ENCODE peak calls at places on chromosomes 5 and 9, in five cellular contexts. G is endothelial cell of umbilical vein, A is HFF-Myc, T is IMR-90, F is HCT116. S is an unnamed sample.

GRCh38 chr5:32217886-32218396 is 43.8 kb upstream of the GOLPH3 start:
- DNase-seq in T (no peak), G (no peak), A (no peak), F (no peak), S (no peak)

GRCh38 chr9:18477121-18477705 is 3.3 kb downstream of the ADAMTSL1 start:
- DNase-seq in A (no peak), F (no peak), G (no peak), T (no peak), S (no peak)

GRCh38 chr9:16794871-16795639 is 75.4 kb downstream of the BNC2 start:
- DNase-seq in G (peak; percentile 45), T (peak; percentile 83), F (no peak), A (peak; percentile 81), S (no peak)

GRCh38 chr5:139671096-139671841 is 23.1 kb downstream of the CXXC5 start:
- DNase-seq in T (no peak), G (no peak), F (no peak), A (no peak), S (no peak)

GRCh38 chr5:38847549-38848341 is 1.9 kb downstream of the OSMR start:
- DNase-seq in G (no peak), T (peak; percentile 32), A (no peak), F (no peak), S (no peak)

GRCh38 chr9:99474186-99474585 is 252.1 kb downstream of the SEC61B start:
- DNase-seq in G (no peak), T (no peak), F (no peak), A (no peak), S (no peak)

GRCh38 chr5:30414078-30414477 is 779.4 kb upstream of the CDH6 start:
- DNase-seq in T (no peak), A (no peak), F (no peak), G (no peak), S (no peak)

GRCh38 chr5:179296150-179296821 is 49.0 kb downstream of the ADAMTS2 start:
- DNase-seq in G (no peak), A (no peak), T (no peak), F (no peak), S (no peak)

GRCh38 chr9:125897481-125897880 is 150.3 kb downstream of the PBX3 start:
- DNase-seq in A (no peak), F (no peak), G (no peak), T (no peak), S (no peak)

GRCh38 chr5:95035891-95036675 is 248.8 kb downstream of the MCTP1 start:
- DNase-seq in A (no peak), G (no peak), F (no peak), T (no peak), S (no peak)

GRCh38 chr9:34710023-34710422 is at the start of gene CCL21:
- DNase-seq in T (no peak), G (peak; percentile 61), A (no peak), F (no peak), S (no peak)

GRCh38 chr5:60961685-60962084 is 16.7 kb downstream of the NDUFAF2 start:
- DNase-seq in A (no peak), F (no peak), T (peak; percentile 61), G (no peak), S (no peak)

GRCh38 chr5:24042688-24043087 is 535.3 kb downstream of the PRDM9 start:
- DNase-seq in G (no peak), F (no peak), A (no peak), T (no peak), S (no peak)

GRCh38 chr9:80074439-80074838 is 502.7 kb downstream of the TLE4 start:
- DNase-seq in F (no peak), G (peak; percentile 19), A (no peak), T (no peak), S (no peak)

GRCh38 chr5:89435347-89435746 is 552.4 kb upstream of the MEF2C start:
- DNase-seq in G (no peak), F (no peak), A (no peak), T (no peak), S (no peak)

GRCh38 chr9:89179535-89179919 is 909 bp upstream of the SHC3 start:
- DNase-seq in T (peak; percentile 68), F (no peak), A (no peak), G (no peak), S (no peak)

GRCh38 chr9:123769723-123770122 is 160.2 kb downstream of the DENND1A start:
- DNase-seq in G (no peak), T (no peak), F (no peak), A (no peak), S (no peak)

GRCh38 chr9:117706421-117707150 is 2.4 kb downstream of the TLR4 start:
- DNase-seq in A (no peak), G (peak; percentile 76), F (no peak), T (no peak), S (peak; percentile 19)

GRCh38 chr9:117705386-117705785 is 1.2 kb downstream of the TLR4 start:
- DNase-seq in T (no peak), G (peak; percentile 59), F (no peak), A (no peak), S (no peak)

GRCh38 chr9:117704597-117704996 is 394 bp downstream of the TLR4 start:
- DNase-seq in T (no peak), F (no peak), A (no peak), G (no peak), S (no peak)

GRCh38 chr9:117709936-117710335 is 5.7 kb downstream of the TLR4 start:
- DNase-seq in F (no peak), T (no peak), A (no peak), G (no peak), S (no peak)

GRCh38 chr9:117707561-117707960 is 3.4 kb downstream of the TLR4 start:
- DNase-seq in G (peak; percentile 35), F (no peak), A (no peak), T (no peak), S (no peak)
- H3K4me3 ChIP-seq in G (peak overlapping the region; percentile 99), F (no peak overlapping the region), A (no peak overlapping the region), T (no peak overlapping the region), S (no peak overlapping the region)

GRCh38 chr5:1514027-1514818 is 9.5 kb downstream of the LPCAT1 start:
- DNase-seq in G (no peak), T (no peak), A (no peak), F (no peak), S (no peak)
- H3K4me3 ChIP-seq in G (no peak overlapping the region), T (no peak overlapping the region), A (no peak overlapping the region), F (no peak overlapping the region), S (no peak overlapping the region)

GRCh38 chr5:76954383-76954763 is 1.5 kb downstream of the CRHBP start:
- DNase-seq in T (no peak), A (no peak), F (no peak), G (no peak), S (no peak)
- H3K4me3 ChIP-seq in T (no peak overlapping the region), A (peak overlapping the region; percentile 44), F (no peak overlapping the region), G (no peak overlapping the region), S (no peak overlapping the region)

GRCh38 chr5:79111960-79112702 is 522 bp downstream of the BHMT start:
- DNase-seq in T (no peak), G (no peak), F (no peak), A (no peak), S (no peak)
- H3K4me3 ChIP-seq in T (no peak overlapping the region), G (no peak overlapping the region), F (no peak overlapping the region), A (no peak overlapping the region), S (peak overlapping the region; percentile 9)

DNA sequence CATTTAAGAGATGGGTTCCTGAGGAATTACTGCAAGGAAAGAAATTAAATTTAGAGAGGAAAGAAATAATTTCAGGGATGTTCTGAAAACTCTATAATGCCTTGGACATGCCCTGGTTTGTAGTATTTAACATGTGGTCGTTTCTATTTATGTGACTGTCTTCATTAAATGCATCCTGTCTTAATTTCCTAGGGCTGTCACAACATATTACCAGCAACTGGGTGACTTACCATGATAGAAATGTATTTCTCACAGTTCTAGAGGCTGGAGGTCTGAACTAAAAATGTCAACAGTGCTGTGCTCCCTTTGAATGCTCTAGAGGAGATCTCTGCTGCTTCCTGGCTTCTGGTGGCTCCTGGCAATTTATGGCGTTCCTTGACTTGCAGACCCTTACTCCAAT is 287.7 kb downstream of the FBXL7 start:
- DNase-seq in T (no peak), F (no peak), G (no peak), A (no peak), S (no peak)
- H3K4me3 ChIP-seq in T (no peak overlapping the region), F (no peak overlapping the region), G (no peak overlapping the region), A (no peak overlapping the region), S (no peak overlapping the region)

GRCh38 chr9:121568101-121568460 is 68.4 kb upstream of the GGTA1 start:
- DNase-seq in G (peak; percentile 58), A (no peak), F (no peak), T (no peak), S (no peak)

GRCh38 chr9:121566401-121567141 is 66.9 kb upstream of the GGTA1 start:
- DNase-seq in T (peak; percentile 79), A (no peak), F (no peak), G (peak; percentile 39), S (no peak)

GRCh38 chr9:121569266-121569648 is 69.6 kb upstream of the GGTA1 start:
- DNase-seq in G (no peak), A (no peak), T (no peak), F (no peak), S (no peak)

GRCh38 chr9:121567142-121568100 is 67.8 kb upstream of the GGTA1 start:
- DNase-seq in G (peak; percentile 46), T (peak; percentile 28), F (no peak), A (no peak), S (no peak)

DNA sequence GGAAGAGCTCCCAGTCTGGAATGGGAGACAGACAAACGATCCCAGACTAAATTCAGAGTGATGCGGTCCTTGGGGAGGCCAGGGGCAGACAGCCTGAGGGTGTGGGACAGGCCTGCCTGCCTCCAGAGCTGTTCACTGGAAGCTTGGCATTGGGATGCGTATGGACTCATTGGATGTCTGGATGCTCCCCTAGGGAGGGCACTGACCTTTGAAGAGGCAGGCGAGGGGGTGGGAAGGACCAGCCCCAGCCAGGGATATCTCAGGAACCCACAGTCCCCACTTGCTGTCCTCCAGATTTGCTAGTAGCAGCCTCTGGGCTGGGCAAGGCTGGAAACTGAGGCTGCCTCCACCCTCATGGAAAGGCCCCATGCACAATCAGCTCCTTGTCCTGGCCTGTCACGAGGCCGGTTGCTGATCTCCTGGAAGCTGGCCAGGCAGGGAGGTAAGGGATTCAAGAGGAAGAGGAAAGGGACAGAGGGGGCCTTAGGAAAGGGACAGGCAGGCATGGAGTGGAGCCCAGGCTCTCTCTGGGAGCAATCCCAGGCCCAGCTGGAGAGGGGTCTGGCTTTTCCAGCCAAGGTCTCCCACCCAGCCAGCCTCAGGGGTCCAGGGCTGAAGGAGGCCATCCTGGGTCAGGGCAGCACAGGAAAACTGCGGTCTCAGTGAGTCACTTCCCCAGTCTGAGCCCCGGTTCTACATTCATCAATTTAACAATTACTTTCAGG is 69.1 kb upstream of the GGTA1 start:
- DNase-seq in T (peak; percentile 24), A (no peak), G (peak; percentile 61), F (no peak), S (no peak)
- H3K4me3 ChIP-seq in T (no peak overlapping the region), A (no peak overlapping the region), G (no peak overlapping the region), F (no peak overlapping the region), S (no peak overlapping the region)

S was measured in small intestine.